ENCODE peak calls at places on chromosomes 16 and 17, in five cellular contexts. Q is colonic mucosa; B is transverse colon; C is aorta; L is CD4-positive, CD25-positive, alpha-beta regulatory T cell. R is an unnamed sample.

GRCh38 chr17:59329558-59330313 is 1.7 kb upstream of the YPEL2 start:
- DNase-seq in Q (peak), B (peak), C (peak), L (peak), R (peak)

GRCh38 chr16:89395150-89396142 is 94.9 kb downstream of the ANKRD11 start:
- DNase-seq in Q (peak), B (peak), C (peak), L (no peak), R (peak)

GRCh38 chr16:53982631-53983042 is 278.7 kb downstream of the FTO start:
- DNase-seq in Q (no peak), B (no peak), C (no peak), L (no peak), R (no peak)

GRCh38 chr16:22092143-22092933 is at the start of gene VWA3A:
- DNase-seq in Q (no peak), B (no peak), C (no peak), L (no peak), R (no peak)

GRCh38 chr17:7413346-7413985 is 5.8 kb downstream of the NLGN2 start:
- DNase-seq in Q (no peak), B (no peak), C (no peak), L (no peak), R (no peak)

GRCh38 chr16:2035431-2036199 is 8.9 kb downstream of the NHERF2 start:
- DNase-seq in Q (peak), B (peak), C (peak), L (no peak), R (no peak)

GRCh38 chr17:50290074-50290702 is 15.9 kb downstream of the TMEM92 start:
- DNase-seq in Q (peak), B (peak), C (peak), L (no peak), R (peak)

GRCh38 chr16:80063028-80063767 is 462.7 kb upstream of the MAF start:
- DNase-seq in Q (no peak), B (peak), C (no peak), L (no peak), R (peak)

GRCh38 chr17:49928826-49929475 is 40.0 kb upstream of the DLX4 start:
- DNase-seq in Q (no peak), B (no peak), C (no peak), L (no peak), R (no peak)

GRCh38 chr16:10031473-10031872 is 150.8 kb downstream of the GRIN2A start:
- DNase-seq in Q (no peak), B (no peak), C (no peak), L (no peak), R (no peak)

GRCh38 chr16:89009343-89010209 is 32.6 kb upstream of the CBFA2T3 start:
- DNase-seq in Q (no peak), B (no peak), C (peak), L (no peak), R (no peak)

GRCh38 chr17:82104797-82105416 is 6.9 kb upstream of the FASN start:
- DNase-seq in Q (no peak), B (no peak), C (no peak), L (no peak), R (no peak)

GRCh38 chr17:41705271-41705991 is 6.7 kb upstream of the GAST start:
- DNase-seq in Q (no peak), B (no peak), C (no peak), L (no peak), R (no peak)

GRCh38 chr16:86566601-86566965 is at the start of gene FOXC2:
- DNase-seq in Q (peak), B (peak), C (peak), L (peak), R (peak)

GRCh38 chr16:4564661-4565267 is 8.6 kb downstream of the C16orf96 start:
- DNase-seq in Q (no peak), B (no peak), C (no peak), L (no peak), R (no peak)

GRCh38 chr17:2157081-2157480 is 102.2 kb downstream of the HIC1 start:
- DNase-seq in Q (no peak), B (no peak), C (no peak), L (no peak), R (no peak)

GRCh38 chr16:83901101-83901500 is 2.2 kb downstream of the MLYCD start:
- DNase-seq in Q (no peak), B (no peak), C (no peak), L (no peak), R (no peak)

GRCh38 chr17:63356275-63356905 is 89.7 kb downstream of the CYB561 start:
- DNase-seq in Q (no peak), B (no peak), C (no peak), L (no peak), R (no peak)

GRCh38 chr16:68345958-68346635 is 35.3 kb downstream of the PRMT7 start:
- DNase-seq in Q (no peak), B (no peak), C (no peak), L (no peak), R (no peak)

GRCh38 chr17:35842239-35842638 is 26.5 kb downstream of the HEATR9 start:
- DNase-seq in Q (no peak), B (no peak), C (no peak), L (no peak), R (no peak)

GRCh38 chr17:35844547-35844946 is 24.1 kb downstream of the HEATR9 start:
- DNase-seq in Q (no peak), B (no peak), C (no peak), L (no peak), R (no peak)

GRCh38 chr17:35846055-35846809 is 22.5 kb downstream of the HEATR9 start:
- DNase-seq in Q (no peak), B (no peak), C (no peak), L (no peak), R (no peak)

GRCh38 chr17:35843698-35844097 is 25.0 kb downstream of the HEATR9 start:
- DNase-seq in Q (no peak), B (no peak), C (no peak), L (no peak), R (no peak)

GRCh38 chr17:35841505-35841904 is 27.2 kb downstream of the HEATR9 start:
- DNase-seq in Q (no peak), B (no peak), C (no peak), L (no peak), R (no peak)
- H3K4me3 ChIP-seq in Q (no peak), B (no peak), C (no peak), L (no peak), R (no peak)

GRCh38 chr17:48615212-48615962 is at the start of gene HOXB8:
- DNase-seq in Q (no peak), B (no peak), C (no peak), L (no peak), R (no peak)
- H3K4me3 ChIP-seq in Q (peak), B (peak), C (no peak), L (no peak), R (no peak)

GRCh38 chr17:77322534-77323412 is 182.0 kb downstream of the SEC14L1 start:
- DNase-seq in Q (peak), B (peak), C (peak), L (no peak), R (no peak)
- H3K4me3 ChIP-seq in Q (no peak), B (no peak), C (no peak), L (no peak), R (peak)

GRCh38 chr17:14306602-14307001 is 5.7 kb downstream of the HS3ST3B1 start:
- DNase-seq in Q (no peak), B (no peak), C (no peak), L (no peak), R (no peak)

GRCh38 chr17:14307560-14308024 is 6.7 kb downstream of the HS3ST3B1 start:
- DNase-seq in Q (no peak), B (no peak), C (no peak), L (no peak), R (no peak)

GRCh38 chr17:14304222-14304844 is 3.5 kb downstream of the HS3ST3B1 start:
- DNase-seq in Q (no peak), B (no peak), C (no peak), L (no peak), R (no peak)

GRCh38 chr17:14304876-14305636 is 4.2 kb downstream of the HS3ST3B1 start:
- DNase-seq in Q (no peak), B (no peak), C (no peak), L (no peak), R (no peak)

GRCh38 chr17:14305785-14306496 is 5.1 kb downstream of the HS3ST3B1 start:
- DNase-seq in Q (no peak), B (no peak), C (no peak), L (no peak), R (no peak)
- H3K4me3 ChIP-seq in Q (no peak), B (no peak), C (no peak), L (peak), R (no peak)

GRCh38 chr17:32126325-32126724 is 16.0 kb upstream of the RHOT1 start:
- DNase-seq in Q (no peak), B (no peak), C (no peak), L (no peak), R (no peak)

GRCh38 chr17:32124985-32125847 is 17.1 kb upstream of the RHOT1 start:
- DNase-seq in Q (no peak), B (no peak), C (no peak), L (no peak), R (no peak)

GRCh38 chr17:32127156-32127897 is 15.0 kb upstream of the RHOT1 start:
- DNase-seq in Q (peak), B (peak), C (peak), L (peak), R (peak)

GRCh38 chr17:32125848-32126153 is 16.5 kb upstream of the RHOT1 start:
- DNase-seq in Q (no peak), B (no peak), C (no peak), L (no peak), R (no peak)

GRCh38 chr17:32126746-32127145 is 15.6 kb upstream of the RHOT1 start:
- DNase-seq in Q (no peak), B (no peak), C (no peak), L (no peak), R (no peak)
- H3K4me3 ChIP-seq in Q (peak), B (no peak), C (no peak), L (peak), R (no peak)

DNA sequence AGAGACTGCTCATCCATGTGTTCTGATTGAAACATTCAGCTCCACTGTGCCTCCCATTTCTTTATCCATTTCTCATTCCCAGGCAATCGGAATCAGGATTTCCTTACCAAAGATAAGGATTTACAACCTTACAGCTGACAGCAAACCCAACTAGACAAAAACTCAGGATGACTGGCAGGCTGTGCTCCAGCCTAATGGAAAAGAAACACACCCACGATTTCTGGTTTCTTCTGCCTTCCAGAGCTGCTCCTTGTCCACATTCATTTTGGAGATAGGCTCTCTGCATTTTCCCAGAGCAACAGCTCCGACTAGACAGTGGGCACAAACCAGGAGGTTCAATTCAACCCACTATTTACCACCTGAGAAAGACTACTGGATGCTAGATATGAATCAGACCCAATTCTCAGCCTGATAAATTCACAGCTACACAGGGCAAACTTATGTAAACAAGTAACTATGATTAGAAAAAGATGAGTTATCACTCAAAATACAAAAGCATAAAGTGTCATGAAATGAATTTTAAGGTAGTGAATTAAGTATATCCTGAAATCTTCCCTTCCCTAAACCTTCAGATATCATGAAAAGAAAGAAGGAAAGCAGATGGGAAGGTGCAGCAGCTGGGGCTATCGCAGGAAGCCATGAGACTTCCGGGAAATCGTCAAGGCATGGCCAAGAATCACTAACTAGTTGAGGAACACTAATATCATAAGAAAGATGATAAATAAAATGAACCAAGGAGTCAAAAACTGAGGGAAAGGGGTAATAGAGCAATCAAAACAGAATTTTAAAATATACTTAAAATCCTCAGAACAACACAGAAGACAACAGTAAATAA is 44.8 kb upstream of the CLEC18B start:
- DNase-seq in Q (no peak), B (no peak), C (no peak), L (no peak), R (no peak)
- H3K4me3 ChIP-seq in Q (no peak), B (no peak), C (no peak), L (no peak), R (no peak)

GRCh38 chr16:57473176-57473840 is 10.8 kb downstream of the POLR2C start:
- DNase-seq in Q (no peak), B (no peak), C (no peak), L (no peak), R (no peak)
- H3K4me3 ChIP-seq in Q (no peak), B (no peak), C (no peak), L (no peak), R (no peak)

GRCh38 chr16:66585477-66586239 is 6.4 kb downstream of the CMTM2 start:
- DNase-seq in Q (no peak), B (no peak), C (peak), L (no peak), R (no peak)
- H3K4me3 ChIP-seq in Q (no peak), B (no peak), C (no peak), L (no peak), R (no peak)

GRCh38 chr17:75396781-75397180 is 8.7 kb downstream of the GRB2 start:
- DNase-seq in Q (no peak), B (no peak), C (no peak), L (no peak), R (no peak)
- H3K4me3 ChIP-seq in Q (no peak), B (no peak), C (no peak), L (peak), R (no peak)

DNA sequence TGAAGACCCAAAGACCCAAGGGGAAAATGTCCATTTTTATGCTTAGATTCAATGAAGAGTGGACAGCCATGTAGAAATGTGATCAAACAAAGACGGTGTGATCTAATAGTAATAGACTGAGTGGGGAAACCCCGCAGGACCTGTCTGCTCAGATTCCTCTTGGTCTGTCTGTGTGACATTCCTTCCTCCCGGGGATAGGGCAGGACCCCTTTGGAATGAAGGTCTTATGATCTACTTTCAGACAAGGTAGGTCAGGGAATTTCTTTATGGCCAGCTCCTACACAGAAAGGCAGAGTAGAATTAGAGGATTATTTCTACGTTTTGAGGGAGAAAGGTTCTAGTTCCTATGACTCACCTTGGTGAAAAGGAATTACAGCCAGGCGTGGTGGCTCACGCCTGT is 267.6 kb downstream of the STX8 start:
- DNase-seq in Q (no peak), B (no peak), C (no peak), L (no peak), R (no peak)
- H3K4me3 ChIP-seq in Q (no peak), B (no peak), C (no peak), L (no peak), R (no peak)